ENCODE peak calls at places on chromosomes 7 and 10, in four cellular contexts. O, I, N and T are unnamed samples.

GRCh38 chr10:21517983-21518628 is 7.4 kb downstream of the SKIDA1 start:
- ATAC-seq in O (no peak), I (peak; percentile 23), N (no peak), T (peak; percentile 67)

GRCh38 chr7:31192996-31193395 is 140.9 kb downstream of the ADCYAP1R1 start:
- ATAC-seq in O (no peak), I (peak; percentile 76), N (peak; percentile 99), T (no peak)

GRCh38 chr10:8137272-8137680 is 82.8 kb downstream of the GATA3 start:
- ATAC-seq in O (peak; percentile 70), I (no peak), N (no peak), T (peak; percentile 77)

GRCh38 chr10:125144693-125145623 is 15.4 kb downstream of the CTBP2 start:
- ATAC-seq in O (no peak), I (peak; percentile 59), N (peak; percentile 93), T (peak; percentile 38)

GRCh38 chr10:122147731-122148130 is 123.4 kb upstream of the BTBD16 start:
- ATAC-seq in O (no peak), I (no peak), N (no peak), T (no peak)

GRCh38 chr10:45058580-45058979 is 57.9 kb downstream of the ZNF22 start:
- ATAC-seq in O (no peak), I (no peak), N (no peak), T (no peak)

GRCh38 chr7:32043688-32044087 is 26.5 kb downstream of the PDE1C start:
- ATAC-seq in O (no peak), I (no peak), N (no peak), T (no peak)

GRCh38 chr10:35569111-35569707 is 35.9 kb upstream of the GJD4 start:
- ATAC-seq in O (no peak), I (no peak), N (no peak), T (no peak)

GRCh38 chr10:3072641-3073360 is 5.5 kb downstream of the PFKP start:
- ATAC-seq in O (no peak), I (no peak), N (no peak), T (no peak)

GRCh38 chr7:36048141-36048901 is 104.7 kb upstream of the EEPD1 start:
- ATAC-seq in O (no peak), I (peak; percentile 62), N (no peak), T (no peak)

GRCh38 chr10:110903280-110904278 is 15.4 kb downstream of the BBIP1 start:
- ATAC-seq in O (no peak), I (peak; percentile 33), N (no peak), T (peak; percentile 51)